ENCODE peak calls at places on chromosomes 16 and 17, in eight cellular contexts. F, P, E, B, J, N, T and X are unnamed samples. For H3K4me1 and H3K27me3, the result is how much of the 10 kb centered on the place peaks cover.

GRCh38 chr17:73343168-73343634 is 31.4 kb upstream of the CDC42EP4 start:
- DNase-seq in F (peak), P (peak), E (peak), B (no peak), J (peak), N (no peak), T (peak), X (peak)

GRCh38 chr17:2230877-2231276 is 72.7 kb downstream of the SMG6 start:
- DNase-seq in F (no peak), P (peak), E (no peak), B (no peak), J (no peak), N (no peak), T (no peak), X (no peak)

GRCh38 chr16:56549744-56550385 is 15.0 kb upstream of the MT4 start:
- DNase-seq in F (no peak), P (peak), E (no peak), B (no peak), J (no peak), N (no peak), T (no peak), X (no peak)

GRCh38 chr17:66715745-66716156 is 119.2 kb upstream of the CACNG5 start:
- DNase-seq in F (peak), P (peak), E (no peak), B (peak), J (peak), N (no peak), T (no peak), X (no peak)

GRCh38 chr17:82117139-82118090 is 19.4 kb upstream of the FASN start:
- DNase-seq in F (no peak), P (no peak), E (no peak), B (no peak), J (no peak), N (no peak), T (peak), X (no peak)

GRCh38 chr17:67528751-67529436 is 151.8 kb downstream of the PITPNC1 start:
- DNase-seq in F (peak), P (peak), E (peak), B (no peak), J (peak), N (peak), T (peak), X (peak)

GRCh38 chr17:70804161-70804560 is 634.8 kb downstream of the KCNJ2 start:
- DNase-seq in F (no peak), P (peak), E (no peak), B (no peak), J (peak), N (no peak), T (no peak), X (no peak)

GRCh38 chr17:49359990-49360795 is 1.9 kb downstream of the ZNF652 start:
- DNase-seq in F (peak), P (no peak), E (no peak), B (no peak), J (no peak), N (no peak), T (no peak), X (no peak)

GRCh38 chr16:85605912-85606841 is 6.9 kb upstream of the GSE1 start:
- DNase-seq in F (no peak), P (no peak), E (no peak), B (no peak), J (no peak), N (no peak), T (no peak), X (no peak)
- H3K4me1 ChIP-seq in F (half or more), P (under half), E (under half), B (under half), J (under half), N (half or more), T (under half), X (under half)

DNA sequence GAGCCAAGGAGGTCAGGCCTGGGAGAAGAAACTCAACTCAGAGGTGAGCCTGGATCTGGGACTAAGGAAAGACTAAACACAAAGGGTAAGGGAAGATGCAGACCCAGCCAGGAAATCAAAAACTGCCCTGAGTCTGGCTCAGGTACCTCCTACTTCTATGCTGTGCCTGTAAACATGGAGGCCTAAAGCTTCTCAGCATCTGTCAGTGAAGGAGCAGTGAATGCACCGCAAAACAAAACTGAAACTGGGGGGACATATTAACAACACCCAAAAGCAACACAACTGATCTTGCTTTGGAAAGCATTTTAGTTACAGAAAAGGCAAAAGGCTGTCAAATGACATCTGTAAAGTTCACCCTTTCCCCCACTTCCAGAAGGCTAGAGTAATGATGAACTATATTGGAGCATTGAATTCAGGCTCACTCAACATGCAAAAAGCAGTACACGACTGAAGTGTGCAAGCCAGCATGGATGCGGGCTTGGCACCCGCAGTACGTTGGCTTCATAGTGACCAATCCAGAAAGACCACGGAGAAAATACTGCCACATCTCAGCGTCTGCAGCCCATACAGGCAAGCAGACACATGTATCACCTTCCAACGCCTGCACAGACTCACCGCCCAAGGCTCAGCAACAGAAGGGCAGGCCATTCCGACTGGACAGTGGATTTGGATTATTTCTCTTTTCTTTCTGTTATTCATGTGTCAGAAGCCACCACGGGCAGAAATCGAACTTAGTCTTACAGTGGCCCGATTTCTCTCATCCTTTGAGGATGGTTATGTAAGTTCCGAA is 3.8 kb downstream of the TBC1D16 start:
- DNase-seq in F (no peak), P (no peak), E (no peak), B (no peak), J (no peak), N (no peak), T (no peak), X (no peak)
- H3K27ac ChIP-seq in F (no peak), P (no peak), E (no peak), B (no peak), J (no peak), N (no peak), T (no peak), X (no peak)

GRCh38 chr17:79187186-79187585 is 112.6 kb downstream of the ENGASE start:
- DNase-seq in F (no peak), P (no peak), E (no peak), B (no peak), J (no peak), N (no peak), T (no peak), X (no peak)
- H3K27me3 ChIP-seq in F (under half), P (under half), E (half or more), B (under half), J (under half), N (half or more), T (under half), X (under half)

GRCh38 chr17:38751144-38751802 is 1.3 kb upstream of the PSMB3 start:
- DNase-seq in F (peak), P (peak), E (no peak), B (no peak), J (no peak), N (no peak), T (peak), X (no peak)
- H3K4me1 ChIP-seq in F (under half), P (under half), E (half or more), B (under half), J (under half), N (half or more), T (under half), X (under half)

GRCh38 chr17:14201087-14201486 is 35.6 kb downstream of the CDRT15 start:
- DNase-seq in F (no peak), P (peak), E (no peak), B (no peak), J (peak), N (no peak), T (no peak), X (no peak)
- H3K27ac ChIP-seq in F (no peak), P (no peak), E (no peak), B (no peak), J (no peak), N (peak), T (no peak), X (no peak)

GRCh38 chr17:48290378-48290777 is 139.6 kb downstream of the SKAP1 start:
- DNase-seq in F (peak), P (no peak), E (no peak), B (no peak), J (no peak), N (no peak), T (no peak), X (no peak)
- H3K27me3 ChIP-seq in F (under half), P (under half), E (under half), B (under half), J (under half), N (under half), T (under half), X (under half)